ENCODE peak calls at places on chromosomes 2 and 18, in ten cellular contexts. One of them, this sample, is unnamed.
A peak's percentile ranks its signal among the peaks of the same experiment; 100 is the strongest.

GRCh38 chr18:28126768-28127167 is 50.2 kb downstream of the CDH2 start:
- DNase-seq in HFF-Myc: no peak
- DNase-seq in CD8-positive, alpha-beta T cell: no peak
- DNase-seq in bronchial epithelial cell: no peak
- DNase-seq in brain microvascular endothelial cell: no peak
- DNase-seq in cardiac muscle cell: no peak
- DNase-seq in epithelial cell of esophagus: no peak
- DNase-seq in body of pancreas: no peak
- DNase-seq in fibroblast of lung: no peak
- DNase-seq in lung: no peak
- DNase-seq in this sample: no peak

GRCh38 chr2:196703660-196704209 is 64.2 kb downstream of the CCDC150 start:
- DNase-seq in HFF-Myc: no peak
- DNase-seq in CD8-positive, alpha-beta T cell: no peak
- DNase-seq in bronchial epithelial cell: peak; percentile 41
- DNase-seq in brain microvascular endothelial cell: no peak
- DNase-seq in cardiac muscle cell: no peak
- DNase-seq in epithelial cell of esophagus: peak; percentile 59
- DNase-seq in body of pancreas: no peak
- DNase-seq in fibroblast of lung: peak; percentile 35
- DNase-seq in lung: no peak
- DNase-seq in this sample: no peak

GRCh38 chr2:127067620-127068350 is 39.2 kb downstream of the BIN1 start:
- DNase-seq in HFF-Myc: no peak
- DNase-seq in CD8-positive, alpha-beta T cell: peak; percentile 71
- DNase-seq in bronchial epithelial cell: peak; percentile 39
- DNase-seq in brain microvascular endothelial cell: peak; percentile 59
- DNase-seq in cardiac muscle cell: peak; percentile 74
- DNase-seq in epithelial cell of esophagus: peak; percentile 69
- DNase-seq in body of pancreas: peak; percentile 56
- DNase-seq in fibroblast of lung: peak; percentile 64
- DNase-seq in lung: peak; percentile 77
- DNase-seq in this sample: peak; percentile 53

GRCh38 chr2:240235149-240235803 is 94.8 kb upstream of the OTOS start:
- DNase-seq in HFF-Myc: no peak
- DNase-seq in CD8-positive, alpha-beta T cell: no peak
- DNase-seq in bronchial epithelial cell: no peak
- DNase-seq in brain microvascular endothelial cell: no peak
- DNase-seq in cardiac muscle cell: no peak
- DNase-seq in epithelial cell of esophagus: no peak
- DNase-seq in body of pancreas: no peak
- DNase-seq in fibroblast of lung: no peak
- DNase-seq in lung: no peak
- DNase-seq in this sample: no peak

GRCh38 chr2:106628377-106628776 is 141.2 kb downstream of the CD8B2 start:
- DNase-seq in HFF-Myc: no peak
- DNase-seq in CD8-positive, alpha-beta T cell: no peak
- DNase-seq in bronchial epithelial cell: no peak
- DNase-seq in brain microvascular endothelial cell: no peak
- DNase-seq in cardiac muscle cell: no peak
- DNase-seq in epithelial cell of esophagus: no peak
- DNase-seq in body of pancreas: no peak
- DNase-seq in fibroblast of lung: no peak
- DNase-seq in lung: no peak
- DNase-seq in this sample: no peak

GRCh38 chr2:56376699-56377665 is 193.2 kb downstream of the CCDC85A start:
- DNase-seq in HFF-Myc: no peak
- DNase-seq in CD8-positive, alpha-beta T cell: no peak
- DNase-seq in bronchial epithelial cell: peak; percentile 35
- DNase-seq in brain microvascular endothelial cell: no peak
- DNase-seq in cardiac muscle cell: no peak
- DNase-seq in epithelial cell of esophagus: peak; percentile 18
- DNase-seq in body of pancreas: no peak
- DNase-seq in fibroblast of lung: no peak
- DNase-seq in lung: no peak
- DNase-seq in this sample: no peak

GRCh38 chr18:4106407-4107033 is 348.6 kb downstream of the DLGAP1 start:
- DNase-seq in HFF-Myc: peak; percentile 31
- DNase-seq in CD8-positive, alpha-beta T cell: peak; percentile 65
- DNase-seq in bronchial epithelial cell: peak; percentile 65
- DNase-seq in brain microvascular endothelial cell: peak; percentile 57
- DNase-seq in cardiac muscle cell: peak; percentile 70
- DNase-seq in epithelial cell of esophagus: peak; percentile 74
- DNase-seq in body of pancreas: peak; percentile 56
- DNase-seq in fibroblast of lung: peak; percentile 52
- DNase-seq in lung: peak; percentile 51
- DNase-seq in this sample: peak; percentile 40

GRCh38 chr18:7300971-7301553 is 70.2 kb downstream of the LRRC30 start:
- DNase-seq in HFF-Myc: no peak
- DNase-seq in CD8-positive, alpha-beta T cell: no peak
- DNase-seq in bronchial epithelial cell: peak; percentile 82
- DNase-seq in brain microvascular endothelial cell: no peak
- DNase-seq in cardiac muscle cell: no peak
- DNase-seq in epithelial cell of esophagus: peak; percentile 50
- DNase-seq in body of pancreas: no peak
- DNase-seq in fibroblast of lung: no peak
- DNase-seq in lung: no peak
- DNase-seq in this sample: no peak

GRCh38 chr18:36757081-36757480 is 71.7 kb downstream of the TPGS2 start:
- DNase-seq in HFF-Myc: peak; percentile 59
- DNase-seq in CD8-positive, alpha-beta T cell: no peak
- DNase-seq in bronchial epithelial cell: peak; percentile 66
- DNase-seq in brain microvascular endothelial cell: peak; percentile 49
- DNase-seq in cardiac muscle cell: peak; percentile 58
- DNase-seq in epithelial cell of esophagus: peak; percentile 73
- DNase-seq in body of pancreas: no peak
- DNase-seq in fibroblast of lung: peak; percentile 72
- DNase-seq in lung: no peak
- DNase-seq in this sample: no peak

GRCh38 chr18:48404707-48405106 is 4.5 kb downstream of the ZBTB7C start:
- DNase-seq in HFF-Myc: no peak
- DNase-seq in CD8-positive, alpha-beta T cell: no peak
- DNase-seq in bronchial epithelial cell: no peak
- DNase-seq in brain microvascular endothelial cell: no peak
- DNase-seq in cardiac muscle cell: no peak
- DNase-seq in epithelial cell of esophagus: no peak
- DNase-seq in body of pancreas: no peak
- DNase-seq in fibroblast of lung: no peak
- DNase-seq in lung: no peak
- DNase-seq in this sample: no peak
- H3K4me3 ChIP-seq in HFF-Myc: no peak overlapping the region
- H3K4me3 ChIP-seq in CD8-positive, alpha-beta T cell: no peak overlapping the region
- H3K4me3 ChIP-seq in bronchial epithelial cell: no peak overlapping the region
- H3K4me3 ChIP-seq in brain microvascular endothelial cell: no peak overlapping the region
- H3K4me3 ChIP-seq in cardiac muscle cell: no peak overlapping the region
- H3K4me3 ChIP-seq in epithelial cell of esophagus: no peak overlapping the region
- H3K4me3 ChIP-seq in body of pancreas: no peak overlapping the region
- H3K4me3 ChIP-seq in fibroblast of lung: no peak overlapping the region
- H3K4me3 ChIP-seq in lung: no peak overlapping the region
- H3K4me3 ChIP-seq in this sample: no peak overlapping the region

GRCh38 chr2:112585400-112585799 is 991 bp downstream of the CHCHD5 start:
- DNase-seq in HFF-Myc: no peak
- DNase-seq in CD8-positive, alpha-beta T cell: no peak
- DNase-seq in bronchial epithelial cell: no peak
- DNase-seq in brain microvascular endothelial cell: no peak
- DNase-seq in cardiac muscle cell: no peak
- DNase-seq in epithelial cell of esophagus: no peak
- DNase-seq in body of pancreas: no peak
- DNase-seq in fibroblast of lung: no peak
- DNase-seq in lung: no peak
- DNase-seq in this sample: no peak
- H3K4me3 ChIP-seq in HFF-Myc: peak overlapping the region; percentile 69
- H3K4me3 ChIP-seq in CD8-positive, alpha-beta T cell: peak overlapping the region; percentile 79
- H3K4me3 ChIP-seq in bronchial epithelial cell: no peak overlapping the region
- H3K4me3 ChIP-seq in brain microvascular endothelial cell: peak overlapping the region; percentile 90
- H3K4me3 ChIP-seq in cardiac muscle cell: peak overlapping the region; percentile 44
- H3K4me3 ChIP-seq in epithelial cell of esophagus: peak overlapping the region; percentile 91
- H3K4me3 ChIP-seq in body of pancreas: no peak overlapping the region
- H3K4me3 ChIP-seq in fibroblast of lung: peak overlapping the region; percentile 93
- H3K4me3 ChIP-seq in lung: no peak overlapping the region
- H3K4me3 ChIP-seq in this sample: peak overlapping the region; percentile 83

GRCh38 chr2:154526234-154526633 is 172.3 kb upstream of the KCNJ3 start:
- DNase-seq in HFF-Myc: no peak
- DNase-seq in CD8-positive, alpha-beta T cell: no peak
- DNase-seq in bronchial epithelial cell: no peak
- DNase-seq in brain microvascular endothelial cell: no peak
- DNase-seq in cardiac muscle cell: no peak
- DNase-seq in epithelial cell of esophagus: no peak
- DNase-seq in body of pancreas: no peak
- DNase-seq in fibroblast of lung: no peak
- DNase-seq in lung: no peak
- DNase-seq in this sample: no peak
- H3K4me3 ChIP-seq in HFF-Myc: no peak overlapping the region
- H3K4me3 ChIP-seq in CD8-positive, alpha-beta T cell: no peak overlapping the region
- H3K4me3 ChIP-seq in bronchial epithelial cell: no peak overlapping the region
- H3K4me3 ChIP-seq in brain microvascular endothelial cell: no peak overlapping the region
- H3K4me3 ChIP-seq in cardiac muscle cell: no peak overlapping the region
- H3K4me3 ChIP-seq in epithelial cell of esophagus: no peak overlapping the region
- H3K4me3 ChIP-seq in body of pancreas: no peak overlapping the region
- H3K4me3 ChIP-seq in fibroblast of lung: no peak overlapping the region
- H3K4me3 ChIP-seq in lung: no peak overlapping the region
- H3K4me3 ChIP-seq in this sample: no peak overlapping the region

GRCh38 chr2:11657646-11658045 is 12.3 kb downstream of the NTSR2 start:
- DNase-seq in HFF-Myc: no peak
- DNase-seq in CD8-positive, alpha-beta T cell: no peak
- DNase-seq in bronchial epithelial cell: no peak
- DNase-seq in brain microvascular endothelial cell: no peak
- DNase-seq in cardiac muscle cell: no peak
- DNase-seq in epithelial cell of esophagus: no peak
- DNase-seq in body of pancreas: no peak
- DNase-seq in fibroblast of lung: no peak
- DNase-seq in lung: no peak
- DNase-seq in this sample: no peak

GRCh38 chr2:11656252-11656651 is 13.7 kb downstream of the NTSR2 start:
- DNase-seq in HFF-Myc: no peak
- DNase-seq in CD8-positive, alpha-beta T cell: no peak
- DNase-seq in bronchial epithelial cell: no peak
- DNase-seq in brain microvascular endothelial cell: no peak
- DNase-seq in cardiac muscle cell: no peak
- DNase-seq in epithelial cell of esophagus: no peak
- DNase-seq in body of pancreas: no peak
- DNase-seq in fibroblast of lung: no peak
- DNase-seq in lung: no peak
- DNase-seq in this sample: no peak

GRCh38 chr2:11655495-11655894 is 14.5 kb downstream of the NTSR2 start:
- DNase-seq in HFF-Myc: no peak
- DNase-seq in CD8-positive, alpha-beta T cell: no peak
- DNase-seq in bronchial epithelial cell: no peak
- DNase-seq in brain microvascular endothelial cell: no peak
- DNase-seq in cardiac muscle cell: no peak
- DNase-seq in epithelial cell of esophagus: no peak
- DNase-seq in body of pancreas: no peak
- DNase-seq in fibroblast of lung: peak; percentile 50
- DNase-seq in lung: no peak
- DNase-seq in this sample: no peak

GRCh38 chr2:11657195-11657594 is 12.8 kb downstream of the NTSR2 start:
- DNase-seq in HFF-Myc: no peak
- DNase-seq in CD8-positive, alpha-beta T cell: no peak
- DNase-seq in bronchial epithelial cell: no peak
- DNase-seq in brain microvascular endothelial cell: no peak
- DNase-seq in cardiac muscle cell: no peak
- DNase-seq in epithelial cell of esophagus: no peak
- DNase-seq in body of pancreas: no peak
- DNase-seq in fibroblast of lung: no peak
- DNase-seq in lung: no peak
- DNase-seq in this sample: no peak

DNA sequence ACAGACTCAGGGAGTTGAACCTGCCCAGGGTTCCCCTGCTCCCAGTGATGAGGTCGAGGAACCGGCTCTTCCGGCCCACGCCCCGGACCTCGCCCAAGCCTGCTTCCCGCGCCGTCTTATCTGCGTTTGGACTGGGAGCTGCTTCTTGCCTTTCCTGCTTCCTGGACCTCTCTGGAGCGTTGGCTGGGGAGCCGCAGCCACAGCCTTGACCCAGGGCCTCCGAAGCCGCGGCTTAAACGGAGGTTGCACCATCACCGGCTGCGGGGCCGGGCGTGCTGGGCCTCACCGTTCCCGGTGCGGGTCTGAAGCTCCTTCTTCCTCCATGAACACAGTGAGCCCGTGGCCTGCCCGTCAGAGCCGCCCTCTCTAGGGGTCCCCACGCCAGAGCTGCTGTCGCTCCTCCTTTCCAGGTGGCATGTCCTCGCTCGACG is 13.3 kb downstream of the NTSR2 start:
- DNase-seq in HFF-Myc: no peak
- DNase-seq in CD8-positive, alpha-beta T cell: no peak
- DNase-seq in bronchial epithelial cell: no peak
- DNase-seq in brain microvascular endothelial cell: no peak
- DNase-seq in cardiac muscle cell: no peak
- DNase-seq in epithelial cell of esophagus: peak; percentile 57
- DNase-seq in body of pancreas: no peak
- DNase-seq in fibroblast of lung: no peak
- DNase-seq in lung: no peak
- DNase-seq in this sample: no peak
- H3K4me3 ChIP-seq in HFF-Myc: no peak overlapping the region
- H3K4me3 ChIP-seq in CD8-positive, alpha-beta T cell: no peak overlapping the region
- H3K4me3 ChIP-seq in bronchial epithelial cell: no peak overlapping the region
- H3K4me3 ChIP-seq in brain microvascular endothelial cell: no peak overlapping the region
- H3K4me3 ChIP-seq in cardiac muscle cell: no peak overlapping the region
- H3K4me3 ChIP-seq in epithelial cell of esophagus: no peak overlapping the region
- H3K4me3 ChIP-seq in body of pancreas: no peak overlapping the region
- H3K4me3 ChIP-seq in fibroblast of lung: no peak overlapping the region
- H3K4me3 ChIP-seq in lung: no peak overlapping the region
- H3K4me3 ChIP-seq in this sample: no peak overlapping the region

GRCh38 chr2:36360063-36360462 is 4.5 kb downstream of the CRIM1 start:
- DNase-seq in HFF-Myc: no peak
- DNase-seq in CD8-positive, alpha-beta T cell: no peak
- DNase-seq in bronchial epithelial cell: peak; percentile 72
- DNase-seq in brain microvascular endothelial cell: no peak
- DNase-seq in cardiac muscle cell: no peak
- DNase-seq in epithelial cell of esophagus: peak; percentile 62
- DNase-seq in body of pancreas: no peak
- DNase-seq in fibroblast of lung: no peak
- DNase-seq in lung: no peak
- DNase-seq in this sample: no peak
- H3K4me3 ChIP-seq in HFF-Myc: peak overlapping the region; percentile 97
- H3K4me3 ChIP-seq in CD8-positive, alpha-beta T cell: no peak overlapping the region
- H3K4me3 ChIP-seq in bronchial epithelial cell: no peak overlapping the region
- H3K4me3 ChIP-seq in brain microvascular endothelial cell: no peak overlapping the region
- H3K4me3 ChIP-seq in cardiac muscle cell: no peak overlapping the region
- H3K4me3 ChIP-seq in epithelial cell of esophagus: no peak overlapping the region
- H3K4me3 ChIP-seq in body of pancreas: no peak overlapping the region
- H3K4me3 ChIP-seq in fibroblast of lung: peak overlapping the region; percentile 84
- H3K4me3 ChIP-seq in lung: no peak overlapping the region
- H3K4me3 ChIP-seq in this sample: no peak overlapping the region

DNA sequence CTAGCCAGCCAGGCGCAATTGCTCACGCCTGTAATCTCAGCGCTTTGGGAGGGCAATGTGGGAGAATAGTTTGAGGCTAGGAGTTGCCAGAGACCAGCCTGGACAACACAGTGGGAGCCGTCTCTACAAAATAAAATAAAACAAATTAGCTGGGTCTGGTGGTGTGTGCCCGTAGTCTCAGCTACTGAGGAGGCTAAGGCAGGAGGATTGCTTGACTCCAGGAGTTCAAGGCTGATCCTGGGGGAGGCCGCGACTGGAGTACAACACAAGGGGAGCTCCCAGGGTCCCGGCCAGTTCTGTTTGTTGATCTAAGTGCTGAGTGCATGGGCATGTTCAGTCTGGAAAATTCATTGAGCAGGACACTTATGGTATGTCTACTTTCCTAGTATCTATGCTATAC is 2.6 kb downstream of the ST3GAL5 start:
- DNase-seq in HFF-Myc: no peak
- DNase-seq in CD8-positive, alpha-beta T cell: no peak
- DNase-seq in bronchial epithelial cell: no peak
- DNase-seq in brain microvascular endothelial cell: no peak
- DNase-seq in cardiac muscle cell: no peak
- DNase-seq in epithelial cell of esophagus: no peak
- DNase-seq in body of pancreas: no peak
- DNase-seq in fibroblast of lung: no peak
- DNase-seq in lung: no peak
- DNase-seq in this sample: no peak
- H3K4me3 ChIP-seq in HFF-Myc: no peak overlapping the region
- H3K4me3 ChIP-seq in CD8-positive, alpha-beta T cell: peak overlapping the region; percentile 96
- H3K4me3 ChIP-seq in bronchial epithelial cell: no peak overlapping the region
- H3K4me3 ChIP-seq in brain microvascular endothelial cell: no peak overlapping the region
- H3K4me3 ChIP-seq in cardiac muscle cell: no peak overlapping the region
- H3K4me3 ChIP-seq in epithelial cell of esophagus: no peak overlapping the region
- H3K4me3 ChIP-seq in body of pancreas: no peak overlapping the region
- H3K4me3 ChIP-seq in fibroblast of lung: no peak overlapping the region
- H3K4me3 ChIP-seq in lung: no peak overlapping the region
- H3K4me3 ChIP-seq in this sample: no peak overlapping the region

This sample was measured in BE2C.